ENCODE peak calls at places on chromosomes 13 and 19, in five cellular contexts. U, Q, A, R and W are unnamed samples.

GRCh38 chr13:111380431-111380830 is 60.0 kb downstream of the TEX29 start:
- DNase-seq in U (no peak), Q (no peak), A (no peak), R (no peak), W (no peak)

GRCh38 chr13:46614582-46614981 is 61.6 kb downstream of the LRCH1 start:
- DNase-seq in U (no peak), Q (no peak), A (no peak), R (no peak), W (no peak)

GRCh38 chr19:1063030-1063908 is 3.7 kb upstream of the ARHGAP45 start:
- DNase-seq in U (no peak), Q (peak; percentile 42), A (no peak), R (no peak), W (peak; percentile 80)

GRCh38 chr19:23070353-23070781 is 46.5 kb upstream of the ZNF730 start:
- DNase-seq in U (peak; percentile 44), Q (no peak), A (no peak), R (no peak), W (no peak)

GRCh38 chr19:15195381-15195964 is 5.3 kb downstream of the NOTCH3 start:
- DNase-seq in U (peak; percentile 55), Q (peak; percentile 74), A (peak; percentile 29), R (peak; percentile 71), W (no peak)

GRCh38 chr19:52188822-52189744 is 769 bp upstream of the PPP2R1A start:
- DNase-seq in U (no peak), Q (peak; percentile 57), A (no peak), R (peak; percentile 15), W (no peak)

GRCh38 chr19:5951338-5951861 is 26.5 kb downstream of the RANBP3 start:
- DNase-seq in U (no peak), Q (no peak), A (no peak), R (no peak), W (no peak)

GRCh38 chr13:73903561-73903960 is 230.6 kb downstream of the KLF12 start:
- DNase-seq in U (no peak), Q (no peak), A (no peak), R (no peak), W (no peak)

GRCh38 chr19:55165952-55166529 is 372 bp downstream of the DNAAF3 start:
- DNase-seq in U (peak; percentile 70), Q (peak; percentile 83), A (no peak), R (peak; percentile 73), W (no peak)

GRCh38 chr13:97742084-97742483 is 211.4 kb upstream of the IPO5 start:
- DNase-seq in U (no peak), Q (no peak), A (no peak), R (no peak), W (no peak)

GRCh38 chr19:50204811-50205675 is 1.6 kb downstream of the MYH14 start:
- DNase-seq in U (peak; percentile 46), Q (peak; percentile 84), A (no peak), R (peak; percentile 93), W (no peak)

GRCh38 chr19:23823952-23824389 is 65.3 kb upstream of the ZNF681 start:
- DNase-seq in U (no peak), Q (no peak), A (no peak), R (no peak), W (no peak)

GRCh38 chr13:31945202-31945978 is 86.2 kb upstream of the FRY start:
- DNase-seq in U (peak; percentile 54), Q (peak; percentile 8), A (peak; percentile 84), R (no peak), W (no peak)

GRCh38 chr19:41352279-41352608 is 1.5 kb downstream of the TGFB1 start:
- DNase-seq in U (no peak), Q (no peak), A (no peak), R (no peak), W (no peak)

GRCh38 chr13:97279913-97280312 is 57.8 kb downstream of the MBNL2 start:
- DNase-seq in U (no peak), Q (no peak), A (no peak), R (no peak), W (no peak)

GRCh38 chr19:49019242-49019932 is 2.5 kb upstream of the LHB start:
- DNase-seq in U (peak; percentile 46), Q (peak; percentile 57), A (no peak), R (no peak), W (peak; percentile 61)

GRCh38 chr19:29724102-29724641 is 9.1 kb upstream of the C19orf12 start:
- DNase-seq in U (no peak), Q (peak; percentile 37), A (no peak), R (no peak), W (peak; percentile 52)

GRCh38 chr13:63680704-63681103 is 2265.1 kb upstream of the PCDH20 start:
- DNase-seq in U (no peak), Q (no peak), A (no peak), R (no peak), W (no peak)

GRCh38 chr13:100541882-100542545 is 46.6 kb downstream of the GGACT start:
- DNase-seq in U (no peak), Q (no peak), A (no peak), R (no peak), W (no peak)

GRCh38 chr19:54320271-54320670 is 7.3 kb upstream of the LILRA5 start:
- DNase-seq in U (no peak), Q (no peak), A (no peak), R (no peak), W (no peak)

GRCh38 chr13:109297628-109298027 is 488.8 kb downstream of the IRS2 start:
- DNase-seq in U (no peak), Q (no peak), A (peak; percentile 77), R (no peak), W (no peak)

GRCh38 chr19:56026769-56027168 is 40.2 kb downstream of the NLRP5 start:
- DNase-seq in U (no peak), Q (no peak), A (no peak), R (no peak), W (no peak)

GRCh38 chr19:11069451-11070009 is 19.7 kb upstream of the LDLR start:
- DNase-seq in U (no peak), Q (no peak), A (no peak), R (no peak), W (no peak)

GRCh38 chr13:26255717-26256277 is 1.9 kb downstream of the CDK8 start:
- DNase-seq in U (no peak), Q (no peak), A (no peak), R (no peak), W (no peak)

GRCh38 chr19:34900245-34900644 is 26.5 kb upstream of the ZNF30 start:
- DNase-seq in U (no peak), Q (no peak), A (no peak), R (no peak), W (no peak)

GRCh38 chr19:49624967-49625910 is 14.7 kb downstream of the RRAS start:
- DNase-seq in U (no peak), Q (no peak), A (no peak), R (no peak), W (no peak)

GRCh38 chr13:40109324-40109958 is 454.0 kb downstream of the COG6 start:
- DNase-seq in U (no peak), Q (no peak), A (peak; percentile 95), R (no peak), W (no peak)

GRCh38 chr19:55433292-55433691 is 9.8 kb downstream of the SHISA7 start:
- DNase-seq in U (no peak), Q (no peak), A (no peak), R (no peak), W (no peak)

GRCh38 chr19:49133621-49134454 is 14.5 kb downstream of the PPFIA3 start:
- DNase-seq in U (peak; percentile 69), Q (no peak), A (no peak), R (no peak), W (peak; percentile 30)

GRCh38 chr19:21587117-21587461 is 81.7 kb downstream of the ZNF429 start:
- DNase-seq in U (peak; percentile 24), Q (no peak), A (no peak), R (no peak), W (no peak)

GRCh38 chr13:46025157-46025556 is 27.4 kb downstream of the ZC3H13 start:
- DNase-seq in U (no peak), Q (no peak), A (no peak), R (no peak), W (no peak)